ENCODE peak calls at places on chromosomes 4 and X, in nine cellular contexts. One of them, this sample, is unnamed.

GRCh38 chr4:39614487-39615162 is 24.0 kb downstream of the SMIM14 start:
- DNase-seq in effector memory CD4-positive, alpha-beta T cell: no peak
- DNase-seq in esophagus squamous epithelium: no peak
- DNase-seq in upper lobe of right lung: no peak
- DNase-seq in amygdala: no peak
- DNase-seq in ovary: no peak
- DNase-seq in amniotic stem cell: peak; percentile 59
- DNase-seq in cerebellar cortex: no peak
- DNase-seq in GM23248: peak; percentile 84
- DNase-seq in this sample: no peak

GRCh38 chr4:185508162-185508561 is 27.1 kb downstream of the PDLIM3 start:
- DNase-seq in effector memory CD4-positive, alpha-beta T cell: no peak
- DNase-seq in esophagus squamous epithelium: no peak
- DNase-seq in upper lobe of right lung: no peak
- DNase-seq in amygdala: no peak
- DNase-seq in ovary: no peak
- DNase-seq in amniotic stem cell: no peak
- DNase-seq in cerebellar cortex: no peak
- DNase-seq in GM23248: no peak
- DNase-seq in this sample: no peak

GRCh38 chrX:97704474-97704873 is 820.8 kb downstream of the RPA4 start:
- DNase-seq in effector memory CD4-positive, alpha-beta T cell: no peak
- DNase-seq in esophagus squamous epithelium: no peak
- DNase-seq in upper lobe of right lung: no peak
- DNase-seq in amygdala: no peak
- DNase-seq in ovary: no peak
- DNase-seq in amniotic stem cell: no peak
- DNase-seq in cerebellar cortex: no peak
- DNase-seq in GM23248: no peak
- DNase-seq in this sample: no peak

GRCh38 chrX:64580605-64581004 is 185.4 kb upstream of the MTMR8 start:
- DNase-seq in effector memory CD4-positive, alpha-beta T cell: no peak
- DNase-seq in esophagus squamous epithelium: no peak
- DNase-seq in upper lobe of right lung: no peak
- DNase-seq in amygdala: no peak
- DNase-seq in ovary: no peak
- DNase-seq in amniotic stem cell: no peak
- DNase-seq in cerebellar cortex: no peak
- DNase-seq in GM23248: no peak
- DNase-seq in this sample: no peak

GRCh38 chr4:109295081-109295480 is 7.4 kb downstream of the COL25A1 start:
- DNase-seq in effector memory CD4-positive, alpha-beta T cell: no peak
- DNase-seq in esophagus squamous epithelium: no peak
- DNase-seq in upper lobe of right lung: no peak
- DNase-seq in amygdala: no peak
- DNase-seq in ovary: no peak
- DNase-seq in amniotic stem cell: no peak
- DNase-seq in cerebellar cortex: no peak
- DNase-seq in GM23248: no peak
- DNase-seq in this sample: no peak

GRCh38 chr4:132003593-132003992 is 1145.5 kb upstream of the PCDH10 start:
- DNase-seq in effector memory CD4-positive, alpha-beta T cell: no peak
- DNase-seq in esophagus squamous epithelium: no peak
- DNase-seq in upper lobe of right lung: no peak
- DNase-seq in amygdala: no peak
- DNase-seq in ovary: no peak
- DNase-seq in amniotic stem cell: no peak
- DNase-seq in cerebellar cortex: no peak
- DNase-seq in GM23248: no peak
- DNase-seq in this sample: no peak

GRCh38 chrX:34404386-34405070 is 252.6 kb downstream of the TMEM47 start:
- DNase-seq in effector memory CD4-positive, alpha-beta T cell: no peak
- DNase-seq in esophagus squamous epithelium: no peak
- DNase-seq in upper lobe of right lung: no peak
- DNase-seq in amygdala: no peak
- DNase-seq in ovary: peak; percentile 54
- DNase-seq in amniotic stem cell: no peak
- DNase-seq in cerebellar cortex: no peak
- DNase-seq in GM23248: no peak
- DNase-seq in this sample: no peak

GRCh38 chrX:70166601-70167590 is 10.4 kb upstream of the DGAT2L6 start:
- DNase-seq in effector memory CD4-positive, alpha-beta T cell: no peak
- DNase-seq in esophagus squamous epithelium: no peak
- DNase-seq in upper lobe of right lung: no peak
- DNase-seq in amygdala: no peak
- DNase-seq in ovary: no peak
- DNase-seq in amniotic stem cell: peak; percentile 5
- DNase-seq in cerebellar cortex: no peak
- DNase-seq in GM23248: peak; percentile 75
- DNase-seq in this sample: no peak

GRCh38 chr4:159201168-159201567 is 98.3 kb downstream of the RAPGEF2 start:
- DNase-seq in effector memory CD4-positive, alpha-beta T cell: no peak
- DNase-seq in esophagus squamous epithelium: no peak
- DNase-seq in upper lobe of right lung: no peak
- DNase-seq in amygdala: no peak
- DNase-seq in ovary: no peak
- DNase-seq in amniotic stem cell: no peak
- DNase-seq in cerebellar cortex: peak; percentile 68
- DNase-seq in GM23248: no peak
- DNase-seq in this sample: no peak

GRCh38 chrX:131626681-131627296 is 82.9 kb downstream of the OR13H1 start:
- DNase-seq in effector memory CD4-positive, alpha-beta T cell: no peak
- DNase-seq in esophagus squamous epithelium: no peak
- DNase-seq in upper lobe of right lung: no peak
- DNase-seq in amygdala: no peak
- DNase-seq in ovary: no peak
- DNase-seq in amniotic stem cell: no peak
- DNase-seq in cerebellar cortex: no peak
- DNase-seq in GM23248: peak; percentile 1
- DNase-seq in this sample: no peak

GRCh38 chr4:109368661-109369060 is 65.0 kb upstream of the SEC24B start:
- DNase-seq in effector memory CD4-positive, alpha-beta T cell: no peak
- DNase-seq in esophagus squamous epithelium: no peak
- DNase-seq in upper lobe of right lung: no peak
- DNase-seq in amygdala: no peak
- DNase-seq in ovary: no peak
- DNase-seq in amniotic stem cell: no peak
- DNase-seq in cerebellar cortex: no peak
- DNase-seq in GM23248: no peak
- DNase-seq in this sample: no peak

GRCh38 chrX:151398346-151398745 is 1.3 kb downstream of the VMA21 start:
- DNase-seq in effector memory CD4-positive, alpha-beta T cell: no peak
- DNase-seq in esophagus squamous epithelium: no peak
- DNase-seq in upper lobe of right lung: no peak
- DNase-seq in amygdala: no peak
- DNase-seq in ovary: no peak
- DNase-seq in amniotic stem cell: no peak
- DNase-seq in cerebellar cortex: no peak
- DNase-seq in GM23248: no peak
- DNase-seq in this sample: no peak

GRCh38 chr4:119024102-119024501 is 111.5 kb upstream of the MYOZ2 start:
- DNase-seq in effector memory CD4-positive, alpha-beta T cell: no peak
- DNase-seq in esophagus squamous epithelium: no peak
- DNase-seq in upper lobe of right lung: no peak
- DNase-seq in amygdala: no peak
- DNase-seq in ovary: no peak
- DNase-seq in amniotic stem cell: no peak
- DNase-seq in cerebellar cortex: no peak
- DNase-seq in GM23248: no peak
- DNase-seq in this sample: no peak

GRCh38 chr4:6732441-6733357 is 16.7 kb downstream of the BLOC1S4 start:
- DNase-seq in effector memory CD4-positive, alpha-beta T cell: no peak
- DNase-seq in esophagus squamous epithelium: no peak
- DNase-seq in upper lobe of right lung: peak; percentile 86
- DNase-seq in amygdala: peak; percentile 58
- DNase-seq in ovary: peak; percentile 64
- DNase-seq in amniotic stem cell: peak; percentile 40
- DNase-seq in cerebellar cortex: no peak
- DNase-seq in GM23248: peak; percentile 97
- DNase-seq in this sample: no peak

GRCh38 chrX:54748626-54749025 is 49.4 kb downstream of the ITIH6 start:
- DNase-seq in effector memory CD4-positive, alpha-beta T cell: no peak
- DNase-seq in esophagus squamous epithelium: no peak
- DNase-seq in upper lobe of right lung: no peak
- DNase-seq in amygdala: no peak
- DNase-seq in ovary: no peak
- DNase-seq in amniotic stem cell: no peak
- DNase-seq in cerebellar cortex: no peak
- DNase-seq in GM23248: no peak
- DNase-seq in this sample: no peak

GRCh38 chrX:72073614-72074013 is 58.1 kb downstream of the RTL5 start:
- DNase-seq in effector memory CD4-positive, alpha-beta T cell: no peak
- DNase-seq in esophagus squamous epithelium: no peak
- DNase-seq in upper lobe of right lung: no peak
- DNase-seq in amygdala: no peak
- DNase-seq in ovary: no peak
- DNase-seq in amniotic stem cell: no peak
- DNase-seq in cerebellar cortex: no peak
- DNase-seq in GM23248: no peak
- DNase-seq in this sample: no peak

This sample was measured in cerebellar nuclear complex.